ENCODE peak calls at places on chromosomes 3 and 15, in six cellular contexts. One of them, this sample, is unnamed.

GRCh38 chr3:81105761-81106160 is 655.7 kb downstream of the GBE1 start:
- DNase-seq in omental fat pad: no peak
- DNase-seq in tibial nerve: no peak
- DNase-seq in heart left ventricle: no peak
- DNase-seq in HCT116: no peak
- DNase-seq in GM12865: no peak
- DNase-seq in this sample: no peak

GRCh38 chr15:37015476-37015875 is 84.9 kb downstream of the MEIS2 start:
- DNase-seq in omental fat pad: no peak
- DNase-seq in heart left ventricle: no peak
- DNase-seq in HCT116: no peak
- DNase-seq in tibial nerve: no peak
- DNase-seq in GM12865: peak; percentile 36
- DNase-seq in this sample: no peak

GRCh38 chr15:92653836-92654524 is 1.6 kb downstream of the FAM174B start:
- DNase-seq in omental fat pad: no peak
- DNase-seq in GM12865: peak; percentile 44
- DNase-seq in heart left ventricle: peak; percentile 29
- DNase-seq in HCT116: no peak
- DNase-seq in tibial nerve: no peak
- DNase-seq in this sample: no peak

GRCh38 chr3:182234881-182235280 is 523.2 kb downstream of the SOX2 start:
- DNase-seq in tibial nerve: no peak
- DNase-seq in omental fat pad: no peak
- DNase-seq in HCT116: no peak
- DNase-seq in GM12865: no peak
- DNase-seq in heart left ventricle: no peak
- DNase-seq in this sample: no peak

GRCh38 chr15:39287322-39288195 is 293.3 kb upstream of the THBS1 start:
- DNase-seq in omental fat pad: no peak
- DNase-seq in HCT116: no peak
- DNase-seq in GM12865: no peak
- DNase-seq in tibial nerve: no peak
- DNase-seq in heart left ventricle: no peak
- DNase-seq in this sample: peak; percentile 32

GRCh38 chr15:37040072-37040742 is 60.1 kb downstream of the MEIS2 start:
- DNase-seq in omental fat pad: no peak
- DNase-seq in tibial nerve: no peak
- DNase-seq in HCT116: no peak
- DNase-seq in GM12865: no peak
- DNase-seq in heart left ventricle: no peak
- DNase-seq in this sample: no peak

GRCh38 chr3:14440531-14441239 is 38.3 kb downstream of the SLC6A6 start:
- DNase-seq in heart left ventricle: no peak
- DNase-seq in HCT116: no peak
- DNase-seq in GM12865: no peak
- DNase-seq in omental fat pad: no peak
- DNase-seq in tibial nerve: no peak
- DNase-seq in this sample: peak; percentile 39

GRCh38 chr15:28960979-28961378 is 75.2 kb downstream of the APBA2 start:
- DNase-seq in heart left ventricle: no peak
- DNase-seq in HCT116: peak; percentile 81
- DNase-seq in tibial nerve: no peak
- DNase-seq in GM12865: no peak
- DNase-seq in omental fat pad: no peak
- DNase-seq in this sample: peak; percentile 44

GRCh38 chr3:12897537-12898289 is 56.3 kb upstream of the RPL32 start:
- DNase-seq in GM12865: no peak
- DNase-seq in heart left ventricle: no peak
- DNase-seq in omental fat pad: no peak
- DNase-seq in HCT116: no peak
- DNase-seq in tibial nerve: no peak
- DNase-seq in this sample: no peak

GRCh38 chr15:73467758-73468157 is 24.8 kb downstream of the REC114 start:
- DNase-seq in tibial nerve: no peak
- DNase-seq in heart left ventricle: no peak
- DNase-seq in omental fat pad: no peak
- DNase-seq in GM12865: no peak
- DNase-seq in HCT116: no peak
- DNase-seq in this sample: no peak
- TF ChIP-seq CTCF in tibial nerve: no peak
- TF ChIP-seq CTCF in heart left ventricle: no peak
- TF ChIP-seq CTCF in omental fat pad: no peak
- TF ChIP-seq CTCF in GM12865: no peak
- TF ChIP-seq CTCF in HCT116: no peak
- TF ChIP-seq CTCF in this sample: no peak

GRCh38 chr3:77348244-77348855 is 308.5 kb downstream of the ROBO2 start:
- DNase-seq in heart left ventricle: no peak
- DNase-seq in GM12865: peak; percentile 5
- DNase-seq in tibial nerve: no peak
- DNase-seq in HCT116: no peak
- DNase-seq in omental fat pad: no peak
- DNase-seq in this sample: peak; percentile 23
- TF ChIP-seq CTCF in heart left ventricle: peak; percentile 32
- TF ChIP-seq CTCF in GM12865: no peak
- TF ChIP-seq CTCF in tibial nerve: no peak
- TF ChIP-seq CTCF in HCT116: no peak
- TF ChIP-seq CTCF in omental fat pad: no peak
- TF ChIP-seq CTCF in this sample: peak; percentile 72

GRCh38 chr15:43872416-43873020 is 45.7 kb downstream of the WDR76 start:
- DNase-seq in GM12865: peak; percentile 54
- DNase-seq in heart left ventricle: peak; percentile 31
- DNase-seq in HCT116: peak; percentile 45
- DNase-seq in omental fat pad: no peak
- DNase-seq in tibial nerve: peak; percentile 58
- DNase-seq in this sample: peak; percentile 73
- TF ChIP-seq CTCF in GM12865: peak; percentile 46
- TF ChIP-seq CTCF in heart left ventricle: peak; percentile 55
- TF ChIP-seq CTCF in HCT116: peak; percentile 70
- TF ChIP-seq CTCF in omental fat pad: no peak
- TF ChIP-seq CTCF in tibial nerve: peak; percentile 40
- TF ChIP-seq CTCF in this sample: peak; percentile 84

GRCh38 chr3:188061133-188061532 is 92.8 kb upstream of the LPP start:
- DNase-seq in heart left ventricle: no peak
- DNase-seq in HCT116: peak; percentile 37
- DNase-seq in GM12865: peak; percentile 15
- DNase-seq in omental fat pad: no peak
- DNase-seq in tibial nerve: no peak
- DNase-seq in this sample: peak; percentile 61
- TF ChIP-seq CTCF in heart left ventricle: no peak
- TF ChIP-seq CTCF in HCT116: no peak
- TF ChIP-seq CTCF in GM12865: no peak
- TF ChIP-seq CTCF in omental fat pad: no peak
- TF ChIP-seq CTCF in tibial nerve: no peak
- TF ChIP-seq CTCF in this sample: peak; percentile 37

GRCh38 chr3:151282921-151283320 is 4.6 kb upstream of the P2RY14 start:
- DNase-seq in GM12865: peak; percentile 67
- DNase-seq in HCT116: peak; percentile 51
- DNase-seq in omental fat pad: no peak
- DNase-seq in tibial nerve: no peak
- DNase-seq in heart left ventricle: no peak
- DNase-seq in this sample: peak; percentile 54

GRCh38 chr3:151276038-151277027 is 2.0 kb downstream of the P2RY14 start:
- DNase-seq in heart left ventricle: no peak
- DNase-seq in omental fat pad: no peak
- DNase-seq in HCT116: no peak
- DNase-seq in GM12865: peak; percentile 52
- DNase-seq in tibial nerve: no peak
- DNase-seq in this sample: no peak

GRCh38 chr3:151283387-151283786 is 5.0 kb upstream of the P2RY14 start:
- DNase-seq in HCT116: no peak
- DNase-seq in tibial nerve: no peak
- DNase-seq in GM12865: no peak
- DNase-seq in omental fat pad: no peak
- DNase-seq in heart left ventricle: no peak
- DNase-seq in this sample: no peak

GRCh38 chr3:151281671-151282334 is 3.5 kb upstream of the P2RY14 start:
- DNase-seq in HCT116: no peak
- DNase-seq in heart left ventricle: peak; percentile 29
- DNase-seq in omental fat pad: no peak
- DNase-seq in tibial nerve: no peak
- DNase-seq in GM12865: no peak
- DNase-seq in this sample: no peak

GRCh38 chr3:151278223-151278622 is at the start of gene P2RY14:
- DNase-seq in HCT116: no peak
- DNase-seq in tibial nerve: no peak
- DNase-seq in heart left ventricle: no peak
- DNase-seq in GM12865: peak; percentile 5
- DNase-seq in omental fat pad: no peak
- DNase-seq in this sample: no peak
- TF ChIP-seq CTCF in HCT116: no peak
- TF ChIP-seq CTCF in tibial nerve: no peak
- TF ChIP-seq CTCF in heart left ventricle: no peak
- TF ChIP-seq CTCF in GM12865: no peak
- TF ChIP-seq CTCF in omental fat pad: no peak
- TF ChIP-seq CTCF in this sample: no peak

DNA sequence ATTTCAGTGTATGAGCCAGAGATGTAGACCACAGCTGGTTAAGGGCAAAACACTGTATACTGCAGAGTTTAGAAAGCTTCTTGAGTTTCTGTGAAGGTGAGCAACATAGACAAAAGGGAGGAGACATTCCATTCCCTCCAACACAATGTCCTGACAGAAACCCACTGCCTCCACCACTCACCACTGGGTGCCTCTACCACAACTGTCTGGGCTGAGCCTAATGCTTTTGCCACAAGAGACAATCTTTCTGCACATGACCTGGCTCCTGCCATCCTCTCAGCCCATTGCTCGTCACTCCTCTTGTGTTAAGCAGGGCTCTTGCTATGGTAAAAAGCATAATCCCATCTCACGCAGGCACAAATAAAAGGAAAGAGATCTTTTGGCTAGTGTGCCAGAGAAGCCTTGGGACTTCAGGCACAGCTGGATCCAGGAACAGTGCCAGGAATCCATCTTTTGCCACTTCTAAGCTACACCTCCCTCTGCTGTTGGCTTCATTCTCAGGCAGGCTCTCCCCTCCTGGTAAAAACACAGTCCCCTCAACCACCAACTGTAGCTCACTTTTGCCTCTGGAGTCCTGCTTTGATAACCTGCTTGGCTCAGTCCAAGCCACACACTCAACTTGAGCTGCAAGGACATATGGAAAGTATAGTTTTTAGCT is 140.6 kb upstream of the PRR20G start:
- DNase-seq in omental fat pad: no peak
- DNase-seq in HCT116: peak; percentile 27
- DNase-seq in GM12865: no peak
- DNase-seq in heart left ventricle: no peak
- DNase-seq in tibial nerve: no peak
- DNase-seq in this sample: no peak
- TF ChIP-seq CTCF in omental fat pad: no peak
- TF ChIP-seq CTCF in HCT116: peak; percentile 42
- TF ChIP-seq CTCF in GM12865: no peak
- TF ChIP-seq CTCF in heart left ventricle: no peak
- TF ChIP-seq CTCF in tibial nerve: no peak
- TF ChIP-seq CTCF in this sample: no peak

GRCh38 chr3:98823791-98824190 is 60.7 kb downstream of the ST3GAL6 start:
- DNase-seq in GM12865: no peak
- DNase-seq in heart left ventricle: no peak
- DNase-seq in HCT116: no peak
- DNase-seq in omental fat pad: no peak
- DNase-seq in tibial nerve: no peak
- DNase-seq in this sample: no peak

GRCh38 chr3:98827221-98827620 is 64.1 kb downstream of the ST3GAL6 start:
- DNase-seq in heart left ventricle: no peak
- DNase-seq in GM12865: no peak
- DNase-seq in tibial nerve: no peak
- DNase-seq in HCT116: no peak
- DNase-seq in omental fat pad: no peak
- DNase-seq in this sample: no peak

GRCh38 chr3:98821072-98821471 is 57.9 kb downstream of the ST3GAL6 start:
- DNase-seq in HCT116: no peak
- DNase-seq in tibial nerve: no peak
- DNase-seq in omental fat pad: no peak
- DNase-seq in GM12865: no peak
- DNase-seq in heart left ventricle: no peak
- DNase-seq in this sample: no peak

GRCh38 chr3:98826126-98826525 is 63.0 kb downstream of the ST3GAL6 start:
- DNase-seq in HCT116: no peak
- DNase-seq in tibial nerve: no peak
- DNase-seq in omental fat pad: no peak
- DNase-seq in GM12865: no peak
- DNase-seq in heart left ventricle: no peak
- DNase-seq in this sample: no peak

GRCh38 chr3:98824256-98824655 is 61.1 kb downstream of the ST3GAL6 start:
- DNase-seq in heart left ventricle: no peak
- DNase-seq in GM12865: no peak
- DNase-seq in HCT116: no peak
- DNase-seq in omental fat pad: no peak
- DNase-seq in tibial nerve: no peak
- DNase-seq in this sample: no peak
- TF ChIP-seq CTCF in heart left ventricle: peak; percentile 28
- TF ChIP-seq CTCF in GM12865: peak; percentile 10
- TF ChIP-seq CTCF in HCT116: peak; percentile 38
- TF ChIP-seq CTCF in omental fat pad: no peak
- TF ChIP-seq CTCF in tibial nerve: no peak
- TF ChIP-seq CTCF in this sample: no peak

DNA sequence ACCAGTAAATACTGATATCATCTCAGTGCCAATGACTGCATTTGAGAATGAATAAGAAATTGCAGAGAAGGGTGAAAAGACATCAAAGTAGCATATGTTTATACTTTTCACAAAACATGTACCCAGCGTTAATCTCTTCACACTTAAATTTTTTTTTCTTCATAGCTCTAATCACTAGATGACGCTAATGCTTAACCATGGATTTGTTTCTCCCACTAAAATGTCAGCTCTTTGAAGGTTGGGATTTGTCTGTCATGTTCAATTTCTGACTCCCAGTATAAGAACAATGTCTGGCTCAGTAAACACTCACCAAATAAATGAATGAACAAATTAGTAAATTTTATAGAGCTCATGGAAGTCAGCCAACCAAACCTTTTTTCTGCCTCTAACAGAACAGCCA is 78.3 kb upstream of the LMCD1 start:
- DNase-seq in HCT116: no peak
- DNase-seq in tibial nerve: no peak
- DNase-seq in heart left ventricle: no peak
- DNase-seq in omental fat pad: no peak
- DNase-seq in GM12865: no peak
- DNase-seq in this sample: no peak
- TF ChIP-seq CTCF in HCT116: no peak
- TF ChIP-seq CTCF in tibial nerve: no peak
- TF ChIP-seq CTCF in heart left ventricle: no peak
- TF ChIP-seq CTCF in omental fat pad: no peak
- TF ChIP-seq CTCF in GM12865: no peak
- TF ChIP-seq CTCF in this sample: peak; percentile 24

GRCh38 chr3:20307378-20307777 is 121.4 kb upstream of the SGO1 start:
- DNase-seq in tibial nerve: no peak
- DNase-seq in HCT116: no peak
- DNase-seq in heart left ventricle: no peak
- DNase-seq in omental fat pad: no peak
- DNase-seq in GM12865: no peak
- DNase-seq in this sample: no peak
- TF ChIP-seq CTCF in tibial nerve: no peak
- TF ChIP-seq CTCF in HCT116: no peak
- TF ChIP-seq CTCF in heart left ventricle: no peak
- TF ChIP-seq CTCF in omental fat pad: no peak
- TF ChIP-seq CTCF in GM12865: no peak
- TF ChIP-seq CTCF in this sample: no peak

GRCh38 chr3:106184540-106185457 is 316.0 kb upstream of the CBLB start:
- DNase-seq in heart left ventricle: no peak
- DNase-seq in omental fat pad: no peak
- DNase-seq in GM12865: peak; percentile 87
- DNase-seq in HCT116: no peak
- DNase-seq in tibial nerve: no peak
- DNase-seq in this sample: no peak
- TF ChIP-seq CTCF in heart left ventricle: no peak
- TF ChIP-seq CTCF in omental fat pad: no peak
- TF ChIP-seq CTCF in GM12865: no peak
- TF ChIP-seq CTCF in HCT116: no peak
- TF ChIP-seq CTCF in tibial nerve: no peak
- TF ChIP-seq CTCF in this sample: no peak

This sample was measured in HFFc6.